ENCODE peak calls at places on chromosome 2, in six cellular contexts. C, O, P, R, J and X are unnamed samples.

GRCh38 chr2:152716805-152717241 is 438 bp downstream of the PRPF40A start:
- DNase-seq in C (no peak), O (no peak), P (peak; percentile 4), R (peak; percentile 55), J (no peak), X (peak; percentile 25)

GRCh38 chr2:206555721-206556120 is 86.6 kb upstream of the FAM237A start:
- DNase-seq in C (no peak), O (no peak), P (no peak), R (peak; percentile 36), J (no peak), X (no peak)

GRCh38 chr2:167875524-167875923 is 371.9 kb downstream of the STK39 start:
- DNase-seq in C (no peak), O (no peak), P (no peak), R (no peak), J (no peak), X (no peak)

GRCh38 chr2:59761966-59762365 is 791.5 kb downstream of the BCL11A start:
- DNase-seq in C (no peak), O (no peak), P (no peak), R (no peak), J (no peak), X (no peak)

GRCh38 chr2:195482050-195482449 is 175.0 kb upstream of the SLC39A10 start:
- DNase-seq in C (no peak), O (no peak), P (no peak), R (peak; percentile 6), J (no peak), X (no peak)

GRCh38 chr2:159939946-159940345 is 122.5 kb downstream of the PLA2R1 start:
- DNase-seq in C (no peak), O (no peak), P (no peak), R (peak; percentile 24), J (no peak), X (no peak)

GRCh38 chr2:128291844-128292598 is 26.6 kb downstream of the HS6ST1 start:
- DNase-seq in C (no peak), O (no peak), P (no peak), R (no peak), J (no peak), X (no peak)

GRCh38 chr2:226977775-226978190 is 141.9 kb downstream of the RHBDD1 start:
- DNase-seq in C (no peak), O (no peak), P (no peak), R (peak; percentile 64), J (no peak), X (no peak)

GRCh38 chr2:214808481-214808931 is 977 bp downstream of the BARD1 start:
- DNase-seq in C (no peak), O (no peak), P (no peak), R (peak; percentile 18), J (no peak), X (no peak)

GRCh38 chr2:147051248-147051647 is 793.6 kb upstream of the ACVR2A start:
- DNase-seq in C (no peak), O (no peak), P (no peak), R (peak; percentile 66), J (no peak), X (no peak)

GRCh38 chr2:165576409-165576808 is 106.9 kb downstream of the CSRNP3 start:
- DNase-seq in C (no peak), O (no peak), P (no peak), R (no peak), J (no peak), X (no peak)

GRCh38 chr2:111207892-111208291 is 87.2 kb downstream of the BCL2L11 start:
- DNase-seq in C (no peak), O (no peak), P (no peak), R (no peak), J (no peak), X (no peak)

GRCh38 chr2:27431395-27431794 is 3.0 kb downstream of the NRBP1 start:
- DNase-seq in C (peak; percentile 55), O (no peak), P (no peak), R (peak; percentile 80), J (no peak), X (no peak)

GRCh38 chr2:137221797-137222492 is 456.6 kb downstream of the THSD7B start:
- DNase-seq in C (no peak), O (no peak), P (no peak), R (peak; percentile 16), J (no peak), X (no peak)

GRCh38 chr2:229748950-229749349 is 34.6 kb upstream of the DNER start:
- DNase-seq in C (no peak), O (no peak), P (no peak), R (no peak), J (no peak), X (no peak)

GRCh38 chr2:190759749-190760213 is 110.9 kb downstream of the NAB1 start:
- DNase-seq in C (peak; percentile 7), O (no peak), P (no peak), R (peak; percentile 84), J (peak; percentile 84), X (no peak)

DNA sequence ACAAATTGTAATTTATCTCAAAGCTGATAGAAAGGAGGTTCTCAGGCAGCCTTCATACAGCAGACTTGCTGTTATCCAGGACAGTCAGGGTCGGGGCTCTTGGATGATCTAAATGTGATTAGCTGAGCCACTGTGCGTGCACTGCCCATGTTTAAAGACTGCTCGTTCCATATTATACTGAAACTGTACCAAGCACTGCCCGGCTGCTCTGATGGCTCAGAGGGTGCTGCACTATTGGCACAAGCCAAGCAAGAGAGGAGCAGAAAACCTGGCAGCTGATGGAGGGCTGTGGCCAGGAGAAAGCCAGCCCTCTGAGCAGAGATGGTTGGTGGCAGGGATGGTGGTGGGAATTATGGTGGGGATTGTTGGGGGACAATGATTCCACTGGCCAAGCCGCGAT is 63.4 kb downstream of the COL6A3 start:
- DNase-seq in C (no peak), O (no peak), P (no peak), R (peak; percentile 28), J (no peak), X (no peak)
- H3K9me3 ChIP-seq in C (no peaks in the 10 kb centered on the region), O (no peaks in the 10 kb centered on the region), P (no peaks in the 10 kb centered on the region), R (no peaks in the 10 kb centered on the region), J (no peaks in the 10 kb centered on the region), X (no peaks in the 10 kb centered on the region)

GRCh38 chr2:232632229-232632903 is 1.0 kb upstream of the EFHD1 start:
- DNase-seq in C (no peak), O (peak; percentile 25), P (no peak), R (no peak), J (no peak), X (no peak)
- H3K27ac ChIP-seq in C (peak overlapping the region; percentile 66), O (peak overlapping the region; percentile 82), P (no peak overlapping the region), R (no peak overlapping the region), J (no peak overlapping the region), X (peak overlapping the region; percentile 93)

GRCh38 chr2:101479810-101480209 is 4.9 kb upstream of the RFX8 start:
- DNase-seq in C (no peak), O (no peak), P (no peak), R (no peak), J (no peak), X (no peak)
- H3K4me3 ChIP-seq in C (no peak overlapping the region), O (no peak overlapping the region), P (no peak overlapping the region), R (no peak overlapping the region), J (no peak overlapping the region), X (no peak overlapping the region)

GRCh38 chr2:14423145-14423906 is 209.2 kb upstream of the LRATD1 start:
- DNase-seq in C (no peak), O (no peak), P (no peak), R (no peak), J (no peak), X (no peak)
- H3K9me3 ChIP-seq in C (no peaks in the 10 kb centered on the region), O (no peaks in the 10 kb centered on the region), P (no peaks in the 10 kb centered on the region), R (no peaks in the 10 kb centered on the region), J (no peaks in the 10 kb centered on the region), X (no peaks in the 10 kb centered on the region)

DNA sequence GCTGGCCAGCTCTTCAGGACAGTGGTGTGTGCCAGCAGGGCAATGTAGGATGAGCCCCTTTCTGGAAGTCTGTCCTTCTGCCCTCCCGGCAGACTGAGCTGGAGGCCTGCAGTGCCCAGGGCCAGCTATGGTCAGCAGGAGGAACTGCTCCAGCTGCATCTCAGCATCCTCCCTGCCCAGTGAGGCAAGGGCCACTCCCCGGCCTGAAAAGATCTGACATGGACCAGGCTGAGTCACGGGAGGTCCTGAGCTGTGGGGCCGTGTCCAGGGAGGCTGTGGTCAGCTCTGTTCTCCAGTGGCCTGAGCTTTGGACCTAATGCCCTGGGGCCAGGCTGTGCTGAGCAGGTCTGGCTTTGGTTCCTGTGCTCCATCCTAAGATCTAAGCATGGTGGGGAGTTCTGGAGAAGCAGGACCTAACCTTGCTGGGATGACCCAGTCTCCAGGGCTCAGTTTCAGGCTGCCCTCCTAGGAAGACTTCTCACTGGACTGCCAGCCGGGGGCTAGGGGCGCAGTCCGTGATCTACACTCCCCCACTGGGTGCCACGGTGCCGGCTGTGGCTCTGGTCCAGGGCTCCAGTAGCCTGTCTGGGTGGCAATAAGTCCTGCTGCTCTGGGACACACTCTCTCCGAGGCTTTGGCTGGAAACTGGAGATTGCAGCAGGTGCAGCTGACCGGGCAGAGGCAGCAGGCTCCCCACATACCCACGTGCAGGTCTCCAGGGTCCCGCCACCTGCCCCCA is 142.2 kb upstream of the GPC1 start:
- DNase-seq in C (no peak), O (no peak), P (no peak), R (no peak), J (no peak), X (peak; percentile 60)
- H3K27ac ChIP-seq in C (no peak overlapping the region), O (peak overlapping the region; percentile 81), P (no peak overlapping the region), R (no peak overlapping the region), J (no peak overlapping the region), X (no peak overlapping the region)

GRCh38 chr2:157440404-157441071 is 3.4 kb downstream of the CYTIP start:
- DNase-seq in C (no peak), O (no peak), P (no peak), R (no peak), J (no peak), X (no peak)
- H3K4me3 ChIP-seq in C (no peak overlapping the region), O (peak overlapping the region; percentile 24), P (peak overlapping the region; percentile 80), R (no peak overlapping the region), J (no peak overlapping the region), X (no peak overlapping the region)